ENCODE peak calls at places on chromosomes 7 and 10, in nine cellular contexts. E is GM10248, F is fibroblast of mammary gland, T is glutamatergic neuron, Z is fibroblast of the aortic adventitia, D is HFFc6, A is ovary, H is pancreas, W is adrenal gland. C is an unnamed sample.

GRCh38 chr7:127766831-127767489 is 115.0 kb downstream of the SND1 start:
- DNase-seq in E (no peak), F (no peak), T (no peak), Z (no peak), D (no peak), A (no peak), H (no peak), W (no peak), C (peak)

GRCh38 chr10:61708841-61709240 is 46.1 kb downstream of the CABCOCO1 start:
- DNase-seq in E (no peak), F (peak), T (no peak), Z (peak), D (no peak), A (no peak), H (no peak), W (no peak), C (no peak)

GRCh38 chr7:136062625-136063336 is 85.6 kb upstream of the MTPN start:
- DNase-seq in E (no peak), F (no peak), T (no peak), Z (no peak), D (no peak), A (no peak), H (no peak), W (no peak), C (no peak)

GRCh38 chr10:116257785-116258184 is 15.2 kb downstream of the GFRA1 start:
- DNase-seq in E (no peak), F (no peak), T (no peak), Z (no peak), D (no peak), A (no peak), H (no peak), W (no peak), C (no peak)

GRCh38 chr10:22629126-22629525 is 85.3 kb downstream of the PIP4K2A start:
- DNase-seq in E (no peak), F (peak), T (no peak), Z (peak), D (no peak), A (no peak), H (no peak), W (no peak), C (no peak)

GRCh38 chr7:120055300-120055699 is 217.7 kb upstream of the KCND2 start:
- DNase-seq in E (no peak), F (peak), T (no peak), Z (peak), D (peak), A (no peak), H (no peak), W (no peak), C (peak)

GRCh38 chr10:6240254-6240653 is 37.5 kb downstream of the PFKFB3 start:
- DNase-seq in E (no peak), F (no peak), T (no peak), Z (no peak), D (no peak), A (no peak), H (no peak), W (no peak), C (no peak)

GRCh38 chr10:47165711-47166404 is 134.1 kb upstream of the GDF10 start:
- DNase-seq in E (no peak), F (peak), T (no peak), Z (peak), D (peak), A (peak), H (no peak), W (peak), C (peak)

GRCh38 chr7:125347264-125347663 is 417.6 kb upstream of the POT1 start:
- DNase-seq in E (no peak), F (no peak), T (no peak), Z (no peak), D (no peak), A (no peak), H (no peak), W (no peak), C (no peak)

GRCh38 chr10:133128126-133129081 is 31.6 kb upstream of the KNDC1 start:
- DNase-seq in E (no peak), F (no peak), T (no peak), Z (no peak), D (no peak), A (peak), H (no peak), W (no peak), C (no peak)

GRCh38 chr10:118698421-118698820 is 56.3 kb downstream of the CACUL1 start:
- DNase-seq in E (peak), F (peak), T (no peak), Z (peak), D (peak), A (no peak), H (no peak), W (no peak), C (peak)

GRCh38 chr10:60677541-60678129 is 100.6 kb upstream of the CDK1 start:
- DNase-seq in E (no peak), F (no peak), T (no peak), Z (no peak), D (no peak), A (no peak), H (no peak), W (no peak), C (no peak)

GRCh38 chr7:9102846-9103245 is 669.4 kb downstream of the NXPH1 start:
- DNase-seq in E (no peak), F (no peak), T (no peak), Z (no peak), D (no peak), A (no peak), H (no peak), W (no peak), C (no peak)

GRCh38 chr10:18968196-18968595 is 80.4 kb upstream of the MALRD1 start:
- DNase-seq in E (no peak), F (no peak), T (no peak), Z (peak), D (no peak), A (no peak), H (no peak), W (no peak), C (peak)

GRCh38 chr10:11522821-11523245 is 88.6 kb downstream of the USP6NL start:
- DNase-seq in E (no peak), F (peak), T (no peak), Z (peak), D (no peak), A (no peak), H (no peak), W (no peak), C (no peak)

GRCh38 chr10:14016942-14017341 is 313.8 kb downstream of the FRMD4A start:
- DNase-seq in E (no peak), F (peak), T (no peak), Z (no peak), D (no peak), A (no peak), H (no peak), W (no peak), C (no peak)

GRCh38 chr7:127824682-127825081 is 172.7 kb downstream of the SND1 start:
- DNase-seq in E (no peak), F (no peak), T (no peak), Z (peak), D (peak), A (no peak), H (no peak), W (no peak), C (peak)

GRCh38 chr7:116583653-116584052 is 58.8 kb downstream of the CAV1 start:
- DNase-seq in E (peak), F (no peak), T (no peak), Z (no peak), D (no peak), A (no peak), H (no peak), W (no peak), C (peak)
- TF ChIP-seq CTCF in E (peak), F (no peak), T (no peak), Z (no peak), D (peak), A (no peak), H (no peak), W (no peak), C (no peak)

GRCh38 chr7:105488219-105488571 is 33.9 kb downstream of the PUS7 start:
- DNase-seq in E (no peak), F (no peak), T (no peak), Z (no peak), D (no peak), A (no peak), H (no peak), W (no peak), C (no peak)
- TF ChIP-seq CTCF in E (no peak), F (no peak), T (peak), Z (no peak), D (peak), A (no peak), H (no peak), W (no peak), C (no peak)

GRCh38 chr10:121664671-121665070 is 66.4 kb upstream of the FGFR2 start:
- DNase-seq in E (no peak), F (no peak), T (no peak), Z (no peak), D (no peak), A (no peak), H (no peak), W (no peak), C (no peak)

GRCh38 chr10:121661451-121661851 is 63.2 kb upstream of the FGFR2 start:
- DNase-seq in E (no peak), F (no peak), T (no peak), Z (no peak), D (no peak), A (no peak), H (no peak), W (no peak), C (no peak)

GRCh38 chr10:121662531-121662930 is 64.3 kb upstream of the FGFR2 start:
- DNase-seq in E (no peak), F (no peak), T (no peak), Z (no peak), D (no peak), A (no peak), H (no peak), W (no peak), C (no peak)

GRCh38 chr10:121665809-121666208 is 67.6 kb upstream of the FGFR2 start:
- DNase-seq in E (no peak), F (no peak), T (no peak), Z (no peak), D (no peak), A (no peak), H (no peak), W (no peak), C (no peak)

DNA sequence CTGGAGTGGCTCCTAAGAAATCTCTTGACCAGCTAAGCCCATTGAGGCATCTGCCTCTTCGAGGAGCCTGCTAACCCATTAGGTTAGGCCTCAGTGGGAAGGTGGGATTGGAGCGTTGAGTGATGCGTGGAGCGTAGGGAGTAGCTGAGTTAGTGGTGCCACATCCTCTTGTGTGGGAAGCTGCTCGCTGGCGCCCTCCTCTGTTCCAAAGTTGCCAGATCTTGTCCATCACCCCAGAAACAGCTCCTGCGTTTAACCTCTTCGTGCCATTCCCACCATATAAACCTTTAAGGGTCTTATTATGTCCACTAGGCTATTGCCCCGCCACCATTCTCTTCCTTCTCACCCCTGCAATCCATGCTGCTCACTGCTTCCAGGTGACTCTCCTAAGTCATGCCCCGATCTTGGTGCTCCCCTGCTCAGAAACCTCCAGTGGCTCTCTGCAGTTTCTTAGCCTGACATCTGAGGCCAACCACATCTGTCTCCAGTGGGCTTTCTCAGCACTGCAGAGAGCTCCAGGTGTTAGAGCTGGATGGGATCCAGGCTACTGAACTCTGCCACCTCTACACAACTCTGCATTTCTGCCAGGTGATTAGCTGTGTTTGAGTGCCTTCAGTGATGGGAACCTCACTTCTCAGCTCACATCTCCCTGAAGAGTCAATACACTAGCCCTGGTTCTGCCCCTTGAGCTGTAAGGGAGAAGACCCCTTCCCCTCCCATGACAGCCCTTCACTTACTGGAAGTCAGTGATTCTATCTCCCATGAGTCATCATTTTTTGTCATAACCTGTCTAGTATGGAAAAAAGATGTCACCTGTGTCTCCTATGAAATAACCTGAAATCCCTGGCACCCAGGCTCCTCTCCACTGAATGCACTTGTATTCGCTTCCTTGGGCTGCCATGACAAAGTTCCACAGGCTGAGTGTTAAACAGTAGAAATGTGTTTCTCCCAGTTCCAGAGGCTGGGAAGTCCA is 65.0 kb upstream of the FGFR2 start:
- DNase-seq in E (no peak), F (no peak), T (peak), Z (no peak), D (no peak), A (no peak), H (no peak), W (peak), C (no peak)
- TF ChIP-seq CTCF in E (peak), F (no peak), T (peak), Z (no peak), D (peak), A (no peak), H (no peak), W (no peak), C (peak)

GRCh38 chr7:29113384-29114102 is 32.8 kb downstream of the CPVL start:
- DNase-seq in E (no peak), F (peak), T (no peak), Z (peak), D (peak), A (no peak), H (peak), W (no peak), C (no peak)
- TF ChIP-seq CTCF in E (peak), F (peak), T (no peak), Z (peak), D (peak), A (no peak), H (no peak), W (no peak), C (no peak)

GRCh38 chr10:103822052-103822716 is 33.2 kb downstream of the SH3PXD2A start:
- DNase-seq in E (no peak), F (no peak), T (no peak), Z (no peak), D (no peak), A (no peak), H (no peak), W (no peak), C (peak)
- TF ChIP-seq CTCF in E (no peak), F (no peak), T (no peak), Z (no peak), D (no peak), A (no peak), H (no peak), W (no peak), C (no peak)

GRCh38 chr7:88357295-88357694 is 50.6 kb upstream of the STEAP4 start:
- DNase-seq in E (no peak), F (peak), T (no peak), Z (peak), D (no peak), A (no peak), H (peak), W (peak), C (no peak)

GRCh38 chr7:88358881-88359280 is 52.2 kb upstream of the STEAP4 start:
- DNase-seq in E (no peak), F (no peak), T (no peak), Z (no peak), D (no peak), A (no peak), H (no peak), W (no peak), C (no peak)

GRCh38 chr7:88358534-88358838 is 51.8 kb upstream of the STEAP4 start:
- DNase-seq in E (no peak), F (no peak), T (no peak), Z (no peak), D (no peak), A (no peak), H (no peak), W (no peak), C (no peak)

GRCh38 chr7:88354999-88355398 is 48.3 kb upstream of the STEAP4 start:
- DNase-seq in E (no peak), F (no peak), T (no peak), Z (no peak), D (no peak), A (no peak), H (no peak), W (no peak), C (no peak)

GRCh38 chr7:88357794-88358533 is 51.3 kb upstream of the STEAP4 start:
- DNase-seq in E (no peak), F (peak), T (no peak), Z (peak), D (no peak), A (no peak), H (no peak), W (no peak), C (peak)
- TF ChIP-seq CTCF in E (peak), F (peak), T (no peak), Z (peak), D (no peak), A (no peak), H (no peak), W (peak), C (peak)

GRCh38 chr7:32942783-32943653 is 14.2 kb upstream of the FKBP9 start:
- DNase-seq in E (peak), F (peak), T (peak), Z (peak), D (peak), A (peak), H (peak), W (peak), C (peak)
- TF ChIP-seq CTCF in E (peak), F (no peak), T (peak), Z (peak), D (peak), A (peak), H (peak), W (peak), C (peak)

DNA sequence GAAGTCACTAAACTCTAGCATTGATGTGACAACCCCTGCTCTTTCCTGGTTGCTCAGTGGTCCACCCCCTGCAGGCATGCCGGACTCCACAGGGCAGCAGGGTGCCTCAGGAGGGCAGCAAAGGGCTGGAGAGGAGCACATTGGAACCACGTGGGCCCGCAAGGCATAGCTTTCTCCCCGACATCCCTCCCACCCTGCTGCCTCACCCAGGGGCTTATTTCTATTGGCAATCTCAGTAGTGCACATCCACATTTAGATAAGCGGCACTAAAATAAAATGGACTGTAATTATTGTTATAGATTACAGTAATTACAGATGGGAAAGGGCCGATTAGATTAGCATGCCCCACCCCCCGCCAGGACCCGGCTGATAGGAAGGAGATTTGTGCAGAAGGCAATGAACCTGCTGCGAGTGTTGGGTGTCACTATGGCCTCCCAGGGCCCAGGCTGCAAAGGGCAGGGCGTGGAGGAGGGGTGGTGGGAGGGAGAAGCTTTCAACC is 580.1 kb downstream of the GRID1 start:
- DNase-seq in E (no peak), F (no peak), T (peak), Z (no peak), D (no peak), A (no peak), H (no peak), W (no peak), C (no peak)
- TF ChIP-seq CTCF in E (peak), F (no peak), T (no peak), Z (no peak), D (no peak), A (no peak), H (no peak), W (no peak), C (no peak)

GRCh38 chr7:100481466-100481865 is 2.3 kb upstream of the NYAP1 start:
- DNase-seq in E (no peak), F (no peak), T (no peak), Z (no peak), D (no peak), A (no peak), H (no peak), W (no peak), C (no peak)

GRCh38 chr7:100484636-100485114 is 948 bp downstream of the NYAP1 start:
- DNase-seq in E (peak), F (no peak), T (no peak), Z (no peak), D (no peak), A (no peak), H (no peak), W (no peak), C (no peak)

GRCh38 chr7:100483728-100484635 is at the start of gene NYAP1:
- DNase-seq in E (peak), F (no peak), T (no peak), Z (peak), D (no peak), A (peak), H (peak), W (peak), C (peak)

GRCh38 chr7:100482728-100483100 is 1.0 kb upstream of the NYAP1 start:
- DNase-seq in E (no peak), F (no peak), T (no peak), Z (no peak), D (no peak), A (no peak), H (no peak), W (no peak), C (no peak)

GRCh38 chr7:100483101-100483727 is 513 bp upstream of the NYAP1 start:
- DNase-seq in E (peak), F (no peak), T (peak), Z (peak), D (no peak), A (peak), H (peak), W (peak), C (peak)
- TF ChIP-seq CTCF in E (peak), F (peak), T (peak), Z (peak), D (peak), A (peak), H (peak), W (peak), C (peak)

C was measured in fibroblast of villous mesenchyme.